ENCODE peak calls at places on chromosomes 2 and 18, in seven cellular contexts. B is esophagus squamous epithelium; Q is hippocampal formation; P is uterus; K is T-helper 9 cell; L is activated CD8-positive, alpha-beta memory T cell treated with anti-CD3 and anti-CD28 coated beads for 1 hour; H is NCI-H82. O is an unnamed sample.

GRCh38 chr2:223600056-223600455 is 2.1 kb downstream of the SCG2 start:
- DNase-seq in P (no peak), Q (no peak), H (no peak), B (no peak), K (no peak), L (no peak), O (no peak)

GRCh38 chr2:237980087-237980486 is 13.3 kb downstream of the UBE2F start:
- DNase-seq in Q (peak), K (no peak), H (no peak), L (no peak), B (no peak), P (no peak), O (no peak)

GRCh38 chr2:56713161-56713676 is 529.4 kb downstream of the CCDC85A start:
- DNase-seq in B (no peak), P (no peak), Q (no peak), K (no peak), L (no peak), H (peak), O (no peak)

GRCh38 chr2:112154246-112155110 is 16.3 kb downstream of the FBLN7 start:
- DNase-seq in P (no peak), K (peak), H (no peak), B (no peak), Q (no peak), L (no peak), O (no peak)

GRCh38 chr2:39377226-39377939 is 59.7 kb downstream of the MAP4K3 start:
- DNase-seq in P (no peak), K (no peak), B (no peak), H (no peak), Q (no peak), L (no peak), O (no peak)

GRCh38 chr18:34661464-34662087 is 48.5 kb upstream of the DTNA start:
- DNase-seq in H (peak), K (no peak), B (no peak), P (no peak), L (no peak), Q (no peak), O (no peak)

GRCh38 chr18:36187138-36187825 is at the start of gene MOCOS:
- DNase-seq in L (peak), B (no peak), P (peak), H (peak), K (peak), Q (peak), O (peak)

GRCh38 chr2:157032019-157032418 is 225.5 kb upstream of the GALNT5 start:
- DNase-seq in P (no peak), L (no peak), B (no peak), H (no peak), Q (no peak), K (no peak), O (no peak)

GRCh38 chr2:226256709-226257401 is 542.8 kb downstream of the IRS1 start:
- DNase-seq in P (peak), B (no peak), Q (no peak), H (peak), L (no peak), K (no peak), O (no peak)

GRCh38 chr2:184091456-184091855 is 506.9 kb upstream of the ZNF804A start:
- DNase-seq in L (no peak), H (no peak), B (no peak), K (no peak), Q (no peak), P (no peak), O (no peak)

GRCh38 chr18:73791081-73791480 is 356.6 kb downstream of the FBXO15 start:
- DNase-seq in K (no peak), H (no peak), L (no peak), P (no peak), Q (no peak), B (no peak), O (no peak)

GRCh38 chr2:196170681-196171247 is 614 bp downstream of the STK17B start:
- DNase-seq in H (peak), K (no peak), L (no peak), P (no peak), Q (no peak), B (no peak), O (no peak)

GRCh38 chr2:171655584-171655983 is 31.7 kb upstream of the DYNC1I2 start:
- DNase-seq in Q (no peak), K (no peak), L (no peak), H (no peak), P (no peak), B (no peak), O (no peak)

GRCh38 chr2:3348771-3349170 is 28.8 kb downstream of the EIPR1 start:
- DNase-seq in K (no peak), P (no peak), L (no peak), B (no peak), H (no peak), Q (no peak), O (no peak)

GRCh38 chr2:109217362-109218086 is 88.5 kb downstream of the SH3RF3 start:
- DNase-seq in P (peak), K (no peak), H (no peak), B (no peak), Q (no peak), L (no peak), O (no peak)

GRCh38 chr2:178449700-178450573 is 1.0 kb downstream of the PRKRA start:
- DNase-seq in P (no peak), B (no peak), Q (no peak), H (no peak), L (no peak), K (no peak), O (no peak)

GRCh38 chr2:23376075-23376474 is 8.9 kb upstream of the KLHL29 start:
- DNase-seq in B (no peak), L (no peak), P (no peak), Q (no peak), H (no peak), K (no peak), O (no peak)

GRCh38 chr18:57768557-57769326 is 34.4 kb downstream of the ATP8B1 start:
- DNase-seq in L (no peak), H (no peak), K (no peak), P (no peak), B (no peak), Q (no peak), O (no peak)

GRCh38 chr18:55088000-55088401 is 128.7 kb upstream of the CCDC68 start:
- DNase-seq in P (no peak), B (no peak), H (no peak), Q (no peak), L (no peak), K (no peak), O (no peak)

GRCh38 chr2:70994445-70995226 is at the start of gene TEX261:
- DNase-seq in L (peak), K (peak), B (peak), H (peak), P (peak), Q (peak), O (peak)

GRCh38 chr2:102504833-102505232 is 31.8 kb downstream of the SLC9A4 start:
- DNase-seq in B (no peak), H (no peak), P (no peak), Q (no peak), K (no peak), L (no peak), O (no peak)

GRCh38 chr2:31835450-31835849 is 175.4 kb downstream of the MEMO1 start:
- DNase-seq in K (no peak), B (no peak), Q (no peak), L (no peak), H (no peak), P (no peak), O (no peak)

GRCh38 chr2:32712870-32713269 is 85.0 kb downstream of the TTC27 start:
- DNase-seq in L (no peak), K (no peak), B (no peak), H (no peak), Q (no peak), P (no peak), O (no peak)

GRCh38 chr2:234377761-234378341 is 119.0 kb downstream of the ARL4C start:
- DNase-seq in L (no peak), H (peak), K (no peak), P (no peak), Q (no peak), B (no peak), O (no peak)

GRCh38 chr18:9985641-9986040 is 71.8 kb downstream of the VAPA start:
- DNase-seq in P (no peak), H (no peak), K (no peak), Q (no peak), B (no peak), L (no peak), O (no peak)

O was measured in H1.